ENCODE peak calls at places on chromosomes 1 and 21, in eight cellular contexts. W is sigmoid colon, K is stomach, U is GM12891, A is lower leg skin, Z is erythroblast, J is A549, Q is transverse colon. V is an unnamed sample.

GRCh38 chr1:91226741-91227140 is 177.9 kb downstream of the HFM1 start:
- DNase-seq in W (no peak), K (no peak), U (no peak), A (no peak), Z (no peak), J (no peak), Q (no peak), V (no peak)

GRCh38 chr1:153985984-153986761 is at the start of gene RAB13:
- DNase-seq in W (peak), K (peak), U (no peak), A (peak), Z (peak), J (peak), Q (peak), V (peak)

GRCh38 chr1:239056940-239057339 is 329.4 kb upstream of the CHRM3 start:
- DNase-seq in W (no peak), K (peak), U (no peak), A (no peak), Z (no peak), J (no peak), Q (no peak), V (no peak)

GRCh38 chr1:11592752-11593151 is 61.5 kb downstream of the FBXO2 start:
- DNase-seq in W (no peak), K (no peak), U (no peak), A (no peak), Z (no peak), J (no peak), Q (no peak), V (no peak)

GRCh38 chr1:198186916-198187580 is 30.2 kb downstream of the NEK7 start:
- DNase-seq in W (no peak), K (no peak), U (no peak), A (no peak), Z (no peak), J (no peak), Q (no peak), V (no peak)

GRCh38 chr21:17455451-17455850 is 57.4 kb upstream of the CXADR start:
- DNase-seq in W (no peak), K (no peak), U (no peak), A (no peak), Z (no peak), J (peak), Q (no peak), V (no peak)

GRCh38 chr1:241499910-241500309 is 19.6 kb downstream of the FH start:
- DNase-seq in W (no peak), K (no peak), U (no peak), A (no peak), Z (peak), J (peak), Q (no peak), V (no peak)

GRCh38 chr1:33996281-33996680 is 132.4 kb downstream of the HMGB4 start:
- DNase-seq in W (no peak), K (no peak), U (no peak), A (no peak), Z (no peak), J (no peak), Q (no peak), V (no peak)

GRCh38 chr21:25375675-25376074 is 231.6 kb downstream of the MRPL39 start:
- DNase-seq in W (no peak), K (no peak), U (no peak), A (no peak), Z (no peak), J (no peak), Q (no peak), V (no peak)

GRCh38 chr1:234433563-234434285 is 45.3 kb downstream of the TARBP1 start:
- DNase-seq in W (no peak), K (no peak), U (no peak), A (no peak), Z (no peak), J (peak), Q (no peak), V (peak)

GRCh38 chr1:117034791-117035290 is 25.3 kb upstream of the TTF2 start:
- DNase-seq in W (no peak), K (no peak), U (no peak), A (no peak), Z (no peak), J (no peak), Q (no peak), V (no peak)

GRCh38 chr1:42462828-42463763 is at the start of gene CCDC30:
- DNase-seq in W (peak), K (peak), U (peak), A (peak), Z (peak), J (peak), Q (peak), V (peak)

GRCh38 chr1:32447469-32448185 is 17.2 kb upstream of the ZBTB8B start:
- DNase-seq in W (no peak), K (no peak), U (no peak), A (no peak), Z (no peak), J (no peak), Q (no peak), V (no peak)

GRCh38 chr1:48674641-48675040 is 102.0 kb downstream of the BEND5 start:
- DNase-seq in W (no peak), K (no peak), U (no peak), A (no peak), Z (no peak), J (no peak), Q (no peak), V (peak)

GRCh38 chr1:151988405-151988851 is 5.2 kb downstream of the S100A10 start:
- DNase-seq in W (no peak), K (no peak), U (no peak), A (no peak), Z (no peak), J (peak), Q (no peak), V (no peak)

DNA sequence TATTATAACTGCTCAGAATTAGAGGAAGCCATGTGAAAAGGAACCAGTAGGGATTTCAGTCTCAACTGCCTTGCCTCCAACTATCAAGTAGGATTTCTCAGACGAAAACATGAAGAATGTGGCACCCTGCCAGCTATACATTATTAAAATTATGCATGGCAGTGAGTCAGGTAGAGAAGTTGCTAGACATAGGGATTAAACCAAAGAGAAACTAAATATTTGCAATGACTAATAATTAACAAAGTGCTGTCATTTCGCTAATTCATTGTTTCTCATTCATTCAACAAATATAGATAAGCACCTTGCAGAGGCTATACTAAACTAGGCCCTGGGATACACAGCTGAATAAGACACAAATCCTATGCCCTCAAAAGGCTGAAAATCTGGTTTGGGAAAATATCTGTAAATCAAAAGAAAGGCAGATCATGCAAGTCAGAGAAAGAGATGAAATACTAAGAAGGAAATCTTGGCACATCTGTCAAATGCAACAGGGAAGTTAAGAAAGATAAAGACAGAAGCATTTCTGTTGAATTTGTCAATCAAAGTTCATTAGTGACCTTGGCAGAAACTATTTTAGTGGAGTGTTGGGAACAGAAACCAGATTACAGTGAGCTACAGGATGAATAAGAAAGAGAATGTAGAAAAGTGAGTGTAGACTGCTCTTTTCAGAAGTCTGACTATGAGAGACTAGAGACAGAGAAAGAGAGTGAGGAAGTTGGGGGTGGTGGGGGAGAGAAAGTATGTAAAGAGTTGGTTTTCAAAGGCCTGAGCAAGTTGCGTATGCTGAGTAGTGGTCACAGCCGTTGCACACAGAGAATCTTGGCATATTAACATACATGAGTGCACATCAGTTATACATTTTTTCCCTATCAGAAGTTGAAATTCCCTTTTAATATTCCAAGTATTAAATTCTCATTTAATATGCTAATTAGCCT is 14.7 kb upstream of the NBPF11 start:
- DNase-seq in W (no peak), K (no peak), U (no peak), A (no peak), Z (no peak), J (no peak), Q (no peak), V (no peak)
- TF ChIP-seq POLR2A in W (no peak), K (no peak), U (no peak), A (no peak), Z (no peak), J (no peak), Q (no peak), V (no peak)

GRCh38 chr1:47252369-47252768 is 20.3 kb upstream of the TAL1 start:
- DNase-seq in W (no peak), K (no peak), U (no peak), A (no peak), Z (no peak), J (no peak), Q (no peak), V (no peak)

GRCh38 chr1:47244339-47244862 is 12.4 kb upstream of the TAL1 start:
- DNase-seq in W (no peak), K (no peak), U (no peak), A (no peak), Z (no peak), J (no peak), Q (no peak), V (no peak)

GRCh38 chr1:47252795-47253194 is 20.8 kb upstream of the TAL1 start:
- DNase-seq in W (no peak), K (no peak), U (no peak), A (no peak), Z (no peak), J (no peak), Q (no peak), V (no peak)

GRCh38 chr1:47243910-47244309 is 11.9 kb upstream of the TAL1 start:
- DNase-seq in W (no peak), K (no peak), U (no peak), A (no peak), Z (no peak), J (no peak), Q (no peak), V (no peak)

GRCh38 chr1:47249755-47250154 is 17.7 kb upstream of the TAL1 start:
- DNase-seq in W (no peak), K (no peak), U (no peak), A (no peak), Z (no peak), J (no peak), Q (no peak), V (no peak)
- TF ChIP-seq POLR2A in W (no peak), K (no peak), U (no peak), A (no peak), Z (no peak), J (no peak), Q (no peak), V (no peak)

DNA sequence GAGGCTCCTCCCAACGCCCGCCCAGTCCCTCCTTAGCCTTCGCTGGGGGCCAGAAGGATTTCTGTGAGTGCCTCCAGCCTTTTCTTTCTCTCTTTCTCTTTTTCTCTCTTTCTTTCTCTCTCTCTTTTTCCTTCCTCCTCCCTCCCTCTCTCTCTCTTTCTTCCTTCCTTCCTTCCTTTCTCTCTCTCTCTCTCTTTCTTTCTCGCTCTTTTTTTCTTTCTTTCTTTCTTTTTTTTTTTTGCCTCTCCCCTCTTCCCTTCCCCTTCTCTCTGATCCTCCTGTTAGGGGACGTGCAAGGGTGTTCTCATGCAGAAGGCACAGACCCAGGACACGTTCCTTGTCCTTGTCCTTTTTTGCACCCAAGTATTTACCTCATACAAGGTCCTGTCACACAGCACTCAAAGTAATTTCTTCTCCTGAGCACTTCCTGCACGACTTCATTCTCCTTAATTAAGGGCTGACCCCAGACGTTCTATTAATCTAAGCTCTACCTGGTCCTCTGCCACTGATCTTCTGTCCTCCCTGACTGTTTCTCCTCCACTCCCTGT is 324 bp upstream of the PCNX2 start:
- DNase-seq in W (no peak), K (no peak), U (no peak), A (peak), Z (no peak), J (no peak), Q (no peak), V (no peak)
- TF ChIP-seq POLR2A in W (no peak), K (no peak), U (no peak), A (no peak), Z (no peak), J (no peak), Q (no peak), V (no peak)

GRCh38 chr1:97918961-97919360 is 1.9 kb downstream of the DPYD start:
- DNase-seq in W (no peak), K (no peak), U (no peak), A (no peak), Z (no peak), J (no peak), Q (no peak), V (no peak)
- TF ChIP-seq POLR2A in W (no peak), K (no peak), U (no peak), A (no peak), Z (no peak), J (no peak), Q (no peak), V (no peak)

GRCh38 chr1:173857363-173857917 is 10.3 kb downstream of the GAS5 start:
- DNase-seq in W (no peak), K (no peak), U (no peak), A (no peak), Z (no peak), J (no peak), Q (no peak), V (no peak)

GRCh38 chr1:173856903-173857302 is 10.9 kb downstream of the GAS5 start:
- DNase-seq in W (no peak), K (no peak), U (no peak), A (no peak), Z (no peak), J (no peak), Q (no peak), V (no peak)

GRCh38 chr1:173862769-173863223 is 5.0 kb downstream of the GAS5 start:
- DNase-seq in W (no peak), K (no peak), U (no peak), A (no peak), Z (no peak), J (no peak), Q (no peak), V (no peak)

GRCh38 chr1:173861731-173862145 is 6.1 kb downstream of the GAS5 start:
- DNase-seq in W (no peak), K (no peak), U (no peak), A (no peak), Z (peak), J (no peak), Q (no peak), V (no peak)

GRCh38 chr1:173860065-173860464 is 7.7 kb downstream of the GAS5 start:
- DNase-seq in W (no peak), K (no peak), U (no peak), A (no peak), Z (no peak), J (no peak), Q (no peak), V (no peak)
- TF ChIP-seq POLR2A in W (no peak), K (no peak), U (no peak), A (no peak), Z (no peak), J (no peak), Q (no peak), V (no peak)

GRCh38 chr1:201984446-201984845 is 2.0 kb downstream of the RNPEP start:
- DNase-seq in W (no peak), K (no peak), U (no peak), A (no peak), Z (no peak), J (no peak), Q (no peak), V (no peak)

GRCh38 chr1:201982923-201983805 is 716 bp downstream of the RNPEP start:
- DNase-seq in W (peak), K (peak), U (peak), A (peak), Z (peak), J (peak), Q (peak), V (peak)

GRCh38 chr1:201985355-201985754 is 2.9 kb downstream of the RNPEP start:
- DNase-seq in W (no peak), K (no peak), U (no peak), A (no peak), Z (no peak), J (no peak), Q (no peak), V (no peak)

GRCh38 chr1:201982082-201982922 is at the start of gene RNPEP:
- DNase-seq in W (peak), K (peak), U (peak), A (peak), Z (peak), J (peak), Q (peak), V (peak)
- TF ChIP-seq POLR2A in W (no peak), K (no peak), U (peak), A (no peak), Z (no peak), J (peak), Q (no peak), V (peak)

GRCh38 chr1:66350001-66350547 is 183.9 kb upstream of the SGIP1 start:
- DNase-seq in W (no peak), K (peak), U (no peak), A (no peak), Z (no peak), J (no peak), Q (peak), V (no peak)
- TF ChIP-seq POLR2A in W (no peak), K (no peak), U (peak), A (no peak), Z (no peak), J (no peak), Q (peak), V (no peak)

DNA sequence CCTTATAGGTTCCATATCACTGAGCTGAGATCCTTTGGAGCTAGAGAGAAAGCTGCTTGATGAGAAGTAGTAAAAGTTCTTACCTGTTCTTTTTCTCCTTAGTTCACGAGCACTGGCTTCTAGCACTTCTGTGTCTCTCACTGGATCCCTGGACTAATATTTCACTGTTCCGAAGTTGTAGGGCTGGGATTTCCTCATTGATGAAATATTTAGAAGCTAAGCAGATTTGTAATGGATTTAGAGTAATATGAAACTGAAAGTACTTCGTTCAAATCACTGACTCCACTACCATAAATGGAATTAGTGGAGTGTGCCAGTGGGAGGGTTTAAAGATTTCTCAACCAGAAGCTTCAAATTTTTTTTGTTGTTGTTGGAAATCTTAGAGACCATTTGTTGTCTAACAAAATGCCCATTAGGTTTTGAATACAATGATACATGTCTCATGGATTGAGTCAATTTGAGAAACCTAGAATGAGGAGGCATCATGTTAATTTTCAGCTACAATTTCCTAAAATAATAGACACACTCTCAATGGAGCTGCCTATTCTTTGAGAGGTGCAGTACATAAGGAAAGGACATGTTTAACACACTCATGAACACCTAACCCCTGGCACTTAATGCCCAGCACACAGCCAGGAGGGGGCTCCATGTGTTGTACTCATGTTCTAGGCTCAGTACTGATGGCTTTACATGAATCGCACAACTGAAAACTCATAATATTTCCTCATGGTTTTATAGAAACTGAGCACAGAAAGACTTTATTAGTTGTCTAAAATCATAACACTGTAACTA is at the start of gene GBP1:
- DNase-seq in W (no peak), K (no peak), U (no peak), A (peak), Z (no peak), J (no peak), Q (no peak), V (no peak)
- TF ChIP-seq POLR2A in W (peak), K (no peak), U (no peak), A (no peak), Z (no peak), J (no peak), Q (peak), V (no peak)

GRCh38 chr1:173863224-173864151 is 4.3 kb downstream of the GAS5 start:
- DNase-seq in W (no peak), K (no peak), U (no peak), A (no peak), Z (peak), J (no peak), Q (no peak), V (no peak)
- TF ChIP-seq POLR2A in W (no peak), K (no peak), U (peak), A (no peak), Z (no peak), J (no peak), Q (no peak), V (no peak)

V was measured in H54.